ENCODE peak calls at places on chromosomes 7 and 10, in five cellular contexts. Q, M, X, S and V are unnamed samples.

GRCh38 chr7:69691734-69692133 is 93.5 kb downstream of the AUTS2 start:
- DNase-seq in S (no peak), X (no peak), Q (no peak), M (no peak), V (no peak)

GRCh38 chr7:20053334-20054104 is 163.7 kb downstream of the MACC1 start:
- DNase-seq in Q (no peak), X (no peak), S (no peak), M (no peak), V (no peak)

GRCh38 chr7:70321016-70321415 is 722.7 kb downstream of the AUTS2 start:
- DNase-seq in Q (no peak), S (no peak), M (no peak), X (no peak), V (no peak)

GRCh38 chr7:1924185-1924817 is 254.2 kb downstream of the ELFN1 start:
- DNase-seq in M (no peak), Q (no peak), S (no peak), X (no peak), V (no peak)

GRCh38 chr10:114393482-114393881 is 10.8 kb downstream of the AFAP1L2 start:
- DNase-seq in X (no peak), Q (no peak), S (peak; percentile 61), M (no peak), V (no peak)

GRCh38 chr7:38311329-38311937 is 38.0 kb upstream of the TARP start:
- DNase-seq in S (no peak), Q (no peak), X (no peak), M (peak; percentile 51), V (peak; percentile 38)

GRCh38 chr7:20541615-20542349 is 73.7 kb upstream of the ABCB5 start:
- DNase-seq in M (no peak), S (no peak), X (no peak), Q (no peak), V (no peak)

GRCh38 chr10:11011966-11012365 is 5.7 kb upstream of the CELF2 start:
- DNase-seq in M (no peak), Q (no peak), X (no peak), S (no peak), V (no peak)

GRCh38 chr10:54441286-54441685 is 359.7 kb downstream of the PCDH15 start:
- DNase-seq in M (peak; percentile 2), Q (no peak), S (no peak), X (no peak), V (no peak)

GRCh38 chr10:72097448-72098300 is 9.3 kb upstream of the SPOCK2 start:
- DNase-seq in Q (peak; percentile 70), M (peak; percentile 98), X (no peak), S (no peak), V (no peak)

GRCh38 chr10:118041316-118041715 is 5.4 kb downstream of the RAB11FIP2 start:
- DNase-seq in X (no peak), Q (no peak), S (no peak), M (no peak), V (no peak)

GRCh38 chr7:55623617-55624016 is 51.3 kb upstream of the VOPP1 start:
- DNase-seq in S (no peak), M (no peak), X (no peak), Q (no peak), V (no peak)

GRCh38 chr10:46547881-46548780 is 8.3 kb downstream of the GPRIN2 start:
- DNase-seq in S (peak; percentile 67), Q (peak; percentile 31), M (no peak), X (no peak), V (peak; percentile 6)

GRCh38 chr10:69703766-69704191 is 73.7 kb downstream of the FAM241B start:
- DNase-seq in M (peak; percentile 17), S (no peak), X (no peak), Q (no peak), V (no peak)

GRCh38 chr7:135742371-135742770 is 6.2 kb downstream of the FAM180A start:
- DNase-seq in X (no peak), Q (no peak), S (no peak), M (no peak), V (no peak)

GRCh38 chr10:23381298-23381697 is 36.7 kb upstream of the C10orf67 start:
- DNase-seq in X (no peak), M (peak; percentile 2), Q (no peak), S (no peak), V (no peak)

GRCh38 chr10:44477021-44477420 is 92.1 kb upstream of the CXCL12 start:
- DNase-seq in X (no peak), M (no peak), S (no peak), Q (no peak), V (no peak)

GRCh38 chr7:107940951-107941350 is 50.0 kb downstream of the DLD start:
- DNase-seq in S (no peak), X (no peak), Q (no peak), M (no peak), V (no peak)

GRCh38 chr10:89352039-89352597 is 24.3 kb downstream of the IFIT3 start:
- DNase-seq in M (peak; percentile 80), S (no peak), X (no peak), Q (peak; percentile 63), V (peak; percentile 40)

GRCh38 chr10:131797626-131798025 is 103.2 kb upstream of the PPP2R2D start:
- DNase-seq in X (no peak), Q (peak; percentile 3), M (no peak), S (peak; percentile 12), V (no peak)

GRCh38 chr7:138525757-138526156 is 65.7 kb downstream of the TRIM24 start:
- DNase-seq in M (no peak), S (no peak), X (no peak), Q (no peak), V (no peak)

GRCh38 chr10:101839421-101840063 is 4.1 kb downstream of the KCNIP2 start:
- DNase-seq in Q (peak; percentile 60), X (no peak), M (no peak), S (no peak), V (peak; percentile 68)

GRCh38 chr7:33050425-33051318 is 11.9 kb downstream of the NT5C3A start:
- DNase-seq in Q (no peak), M (peak; percentile 52), X (peak; percentile 58), S (no peak), V (no peak)

GRCh38 chr10:124517466-124517865 is 55.8 kb downstream of the LHPP start:
- DNase-seq in Q (no peak), M (no peak), S (peak; percentile 22), X (no peak), V (no peak)

GRCh38 chr10:115422624-115423023 is 329.5 kb downstream of the ATRNL1 start:
- DNase-seq in X (no peak), S (no peak), Q (no peak), M (no peak), V (no peak)

DNA sequence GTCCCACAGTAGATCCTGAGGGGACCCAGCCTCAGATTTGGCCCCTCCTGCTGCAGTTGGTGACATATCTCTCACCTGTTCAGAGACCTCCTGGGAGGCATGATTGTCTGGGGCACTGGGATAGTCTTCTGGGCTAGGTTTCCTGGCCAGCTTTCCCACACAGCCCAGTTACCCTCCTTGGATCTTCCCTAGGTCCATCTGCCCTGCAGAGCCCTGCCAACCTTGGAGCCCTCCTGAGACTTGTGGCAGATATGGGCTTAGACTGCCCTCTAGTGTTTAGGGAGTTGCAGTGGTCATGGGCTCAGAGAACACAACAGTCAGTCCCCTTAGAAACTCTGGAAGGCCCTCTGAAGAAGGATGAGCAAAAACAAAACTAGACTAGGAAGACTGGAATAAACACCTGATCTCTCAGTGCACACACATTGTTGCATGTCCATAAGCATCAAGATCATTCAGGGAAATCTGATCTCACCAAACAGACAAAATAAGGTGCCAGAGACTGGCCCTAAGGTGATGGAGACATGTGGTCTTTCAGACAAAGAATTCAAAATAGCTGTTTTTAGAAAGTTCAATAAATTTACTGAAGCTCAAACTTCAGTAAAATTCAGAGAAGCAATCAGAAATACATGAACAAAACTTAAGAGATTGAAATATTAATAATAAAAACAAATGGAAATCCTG is 324.6 kb downstream of the ATRNL1 start:
- DNase-seq in M (peak; percentile 54), Q (no peak), X (no peak), S (peak; percentile 44), V (peak; percentile 8)
- TF ChIP-seq CTCF in M (peak; percentile 47), Q (no peak), X (no peak), S (no peak), V (peak; percentile 20)

GRCh38 chr10:48902096-48902495 is 37.5 kb downstream of the LRRC18 start:
- DNase-seq in Q (no peak), S (no peak), M (no peak), X (no peak), V (no peak)
- H3K27ac ChIP-seq in Q (no peak overlapping the region), S (no peak overlapping the region), M (no peak overlapping the region), X (no peak overlapping the region), V (no peak overlapping the region)

GRCh38 chr7:37128644-37129043 is 320.0 kb downstream of the ELMO1 start:
- DNase-seq in S (no peak), X (no peak), M (no peak), Q (no peak), V (no peak)
- TF ChIP-seq EP300 in S (peak; percentile 43), X (peak; percentile 15), M (no peak), Q (no peak), V (no peak)

DNA sequence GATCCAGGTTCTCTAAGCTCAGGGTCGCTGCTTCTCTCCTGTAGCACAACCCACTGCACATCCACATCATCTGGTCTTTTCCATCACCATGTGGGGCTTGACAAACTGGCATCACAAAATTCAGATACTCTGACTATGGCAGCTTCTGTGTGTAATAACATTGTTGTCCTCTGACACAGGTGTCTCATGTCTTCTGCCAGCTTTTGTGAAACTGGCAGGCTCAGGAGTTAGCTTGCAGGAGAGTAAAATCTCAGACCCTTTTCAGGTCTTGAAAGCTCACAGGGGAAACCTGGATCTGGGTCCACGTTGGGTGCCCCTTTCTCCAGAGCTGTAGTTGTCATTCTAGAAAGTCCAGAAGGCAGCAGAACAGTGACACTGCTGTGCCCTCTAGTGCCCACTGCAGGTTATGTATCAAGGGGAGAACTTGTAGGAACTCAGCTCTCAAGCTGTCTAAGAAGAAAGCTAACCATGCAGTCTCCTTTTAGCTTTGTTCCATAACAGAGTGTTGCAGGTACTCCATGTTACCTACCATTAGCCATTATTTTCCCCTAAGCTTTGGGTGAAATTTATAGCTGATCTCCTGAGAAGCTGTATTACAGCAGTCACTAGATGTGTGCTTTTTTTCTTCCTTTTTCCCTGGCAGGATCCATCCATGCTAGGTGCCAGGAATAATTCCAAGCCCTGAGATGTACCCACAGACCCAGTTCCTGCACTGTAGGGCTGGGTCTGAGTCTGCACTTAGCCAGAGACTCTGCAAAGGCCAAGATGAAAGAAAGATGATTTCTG is 102.7 kb downstream of the ZNF248 start:
- DNase-seq in Q (peak; percentile 36), M (peak; percentile 72), X (no peak), S (no peak), V (peak; percentile 24)
- TF ChIP-seq CTCF in Q (peak; percentile 32), M (peak; percentile 59), X (peak; percentile 10), S (no peak), V (peak; percentile 29)

GRCh38 chr7:92766461-92767003 is 69.8 kb downstream of the CDK6 start:
- DNase-seq in X (peak; percentile 15), M (peak; percentile 76), Q (no peak), S (no peak), V (no peak)

GRCh38 chr7:92763636-92764423 is 72.5 kb downstream of the CDK6 start:
- DNase-seq in X (no peak), M (peak; percentile 92), Q (no peak), S (no peak), V (no peak)

GRCh38 chr7:92765725-92766124 is 70.6 kb downstream of the CDK6 start:
- DNase-seq in Q (no peak), S (no peak), M (peak; percentile 85), X (no peak), V (no peak)

GRCh38 chr7:92761391-92762098 is 74.8 kb downstream of the CDK6 start:
- DNase-seq in S (no peak), Q (no peak), X (no peak), M (no peak), V (no peak)

GRCh38 chr7:92762853-92763252 is 73.5 kb downstream of the CDK6 start:
- DNase-seq in S (no peak), M (no peak), X (no peak), Q (no peak), V (no peak)
- H3K27ac ChIP-seq in S (no peak overlapping the region), M (peak overlapping the region; percentile 82), X (no peak overlapping the region), Q (no peak overlapping the region), V (no peak overlapping the region)